ENCODE peak calls at places on chromosome 9, in six cellular contexts. Q is NCI-H1105; T is cerebellar cortex; L is endothelial cell; I is stimulated activated CD4-positive, alpha-beta T cell treated with anti-CD3 and anti-CD28 coated beads, Interleukin-2, amount 100 ng/mL, for 24 hours; Z is RPMI8226. S is an unnamed sample.

GRCh38 chr9:109341561-109341960 is 20.7 kb upstream of the EPB41L4B start:
- DNase-seq in Q (no peak), L (no peak), Z (no peak), T (no peak), I (no peak), S (no peak)

GRCh38 chr9:83197611-83198010 is 134.7 kb upstream of the RASEF start:
- DNase-seq in Q (peak), I (no peak), T (peak), Z (no peak), L (no peak), S (no peak)

GRCh38 chr9:33331411-33331891 is 41.1 kb downstream of the NFX1 start:
- DNase-seq in T (peak), L (no peak), Z (no peak), Q (no peak), I (no peak), S (no peak)

GRCh38 chr9:130731355-130731754 is 37.8 kb downstream of the EXOSC2 start:
- DNase-seq in Z (no peak), T (no peak), I (no peak), L (no peak), Q (peak), S (peak)

GRCh38 chr9:77952641-77953341 is 78.8 kb downstream of the GNAQ start:
- DNase-seq in I (no peak), Z (no peak), Q (peak), T (no peak), L (no peak), S (no peak)

GRCh38 chr9:114276908-114277821 is 45.7 kb upstream of the ORM1 start:
- DNase-seq in L (no peak), I (no peak), Z (no peak), Q (no peak), T (no peak), S (no peak)

GRCh38 chr9:13485068-13485596 is 205.6 kb upstream of the MPDZ start:
- DNase-seq in Z (no peak), Q (no peak), L (no peak), I (no peak), T (no peak), S (no peak)

GRCh38 chr9:82456621-82457020 is 468.0 kb downstream of the SPATA31D1 start:
- DNase-seq in Q (no peak), L (no peak), Z (no peak), T (no peak), I (no peak), S (no peak)

GRCh38 chr9:137411670-137412380 is 11.1 kb downstream of the EXD3 start:
- DNase-seq in L (no peak), Z (peak), I (peak), T (no peak), Q (no peak), S (no peak)

S was measured in NCI-H526 treated with DMSO at 0.1 percent for 48 hours.